ENCODE peak calls at places on chromosomes 1 and 21, in five cellular contexts. I is endothelial cell, R is H9, O is mesothelial cell of epicardium, S is GM12864. Z is an unnamed sample.

GRCh38 chr21:42440187-42440792 is 36.6 kb downstream of the UBASH3A start:
- DNase-seq in O (no peak), I (no peak), R (no peak), S (no peak), Z (no peak)

GRCh38 chr21:42654179-42654912 is 925 bp downstream of the PDE9A start:
- DNase-seq in O (no peak), S (no peak), R (no peak), I (peak), Z (no peak)

GRCh38 chr1:169421309-169421708 is 6.0 kb downstream of the CCDC181 start:
- DNase-seq in S (no peak), R (no peak), I (no peak), O (no peak), Z (no peak)

GRCh38 chr1:30525631-30525979 is 197.8 kb downstream of the MATN1 start:
- DNase-seq in O (peak), R (no peak), I (no peak), S (no peak), Z (no peak)

GRCh38 chr1:83641206-83641658 is 357.7 kb downstream of the TTLL7 start:
- DNase-seq in S (no peak), R (peak), O (no peak), I (no peak), Z (peak)

GRCh38 chr21:40605094-40605493 is 241.9 kb downstream of the DSCAM start:
- DNase-seq in I (no peak), O (no peak), S (no peak), R (no peak), Z (no peak)

GRCh38 chr1:168497376-168497952 is 46.3 kb downstream of the XCL2 start:
- DNase-seq in S (no peak), O (no peak), I (no peak), R (no peak), Z (no peak)

GRCh38 chr1:33586111-33586510 is 113.7 kb downstream of the ZSCAN20 start:
- DNase-seq in S (no peak), O (no peak), I (no peak), R (no peak), Z (no peak)

GRCh38 chr1:188689542-188689941 is 1788.1 kb downstream of the BRINP3 start:
- DNase-seq in I (no peak), S (no peak), R (peak), O (no peak), Z (peak)

DNA sequence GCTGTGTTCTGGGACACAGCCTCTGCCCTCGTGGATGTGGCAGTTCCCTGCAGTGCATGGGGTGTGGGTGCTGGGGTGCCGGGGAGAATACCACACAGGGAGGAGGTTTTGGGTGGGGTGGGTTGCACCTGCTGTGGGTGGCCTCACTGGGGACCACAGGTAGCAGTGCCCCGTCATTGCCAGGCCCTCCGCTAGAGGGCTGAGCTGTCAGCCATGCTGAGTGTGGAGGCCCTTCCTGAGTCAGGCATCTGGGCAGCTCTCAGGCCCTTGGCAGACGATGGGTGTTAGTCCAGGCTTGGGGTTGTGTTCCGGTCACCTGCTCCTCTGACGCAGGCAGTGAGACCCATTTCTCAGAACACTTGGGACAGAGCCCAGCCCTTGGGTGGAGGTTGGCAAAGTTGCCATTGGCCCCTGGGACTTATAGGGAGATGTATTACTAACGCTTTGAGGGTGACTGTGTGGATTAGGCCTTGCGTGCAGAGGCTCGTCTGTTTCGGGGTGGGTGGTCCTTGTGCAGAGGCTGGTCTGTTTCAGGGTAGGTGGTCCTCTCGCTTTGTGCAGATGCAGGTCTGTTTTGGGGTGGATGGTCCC is 23.9 kb downstream of the PCNT start:
- DNase-seq in O (no peak), S (no peak), R (no peak), I (no peak), Z (peak)
- TF ChIP-seq CTCF in O (no peak), S (peak), R (peak), I (no peak), Z (peak)

GRCh38 chr1:180920193-180920592 is 7.5 kb downstream of the KIAA1614 start:
- DNase-seq in R (no peak), O (no peak), I (no peak), S (no peak), Z (no peak)

GRCh38 chr1:180921891-180922636 is 9.4 kb downstream of the KIAA1614 start:
- DNase-seq in I (no peak), S (no peak), O (no peak), R (no peak), Z (no peak)

GRCh38 chr1:180921386-180921785 is 8.7 kb downstream of the KIAA1614 start:
- DNase-seq in R (no peak), O (no peak), I (no peak), S (no peak), Z (no peak)

GRCh38 chr1:180919183-180919700 is 6.5 kb downstream of the KIAA1614 start:
- DNase-seq in R (no peak), I (no peak), O (no peak), S (no peak), Z (no peak)

GRCh38 chr1:180920702-180921101 is 8.0 kb downstream of the KIAA1614 start:
- DNase-seq in O (no peak), S (no peak), R (no peak), I (no peak), Z (no peak)
- TF ChIP-seq CTCF in O (no peak), S (peak), R (peak), I (peak), Z (peak)

GRCh38 chr1:112268408-112268807 is 127.6 kb upstream of the CTTNBP2NL start:
- DNase-seq in S (no peak), R (no peak), O (no peak), I (no peak), Z (no peak)

GRCh38 chr1:112265946-112266345 is 130.1 kb upstream of the CTTNBP2NL start:
- DNase-seq in S (no peak), O (no peak), R (no peak), I (no peak), Z (no peak)

GRCh38 chr1:112264553-112264952 is 131.5 kb upstream of the CTTNBP2NL start:
- DNase-seq in I (no peak), O (no peak), R (no peak), S (no peak), Z (no peak)

GRCh38 chr1:112267929-112268328 is 128.1 kb upstream of the CTTNBP2NL start:
- DNase-seq in O (no peak), I (no peak), S (no peak), R (no peak), Z (no peak)

GRCh38 chr1:112267206-112267605 is 128.8 kb upstream of the CTTNBP2NL start:
- DNase-seq in R (no peak), I (no peak), O (no peak), S (no peak), Z (no peak)
- TF ChIP-seq CTCF in R (no peak), I (no peak), O (no peak), S (no peak), Z (no peak)

DNA sequence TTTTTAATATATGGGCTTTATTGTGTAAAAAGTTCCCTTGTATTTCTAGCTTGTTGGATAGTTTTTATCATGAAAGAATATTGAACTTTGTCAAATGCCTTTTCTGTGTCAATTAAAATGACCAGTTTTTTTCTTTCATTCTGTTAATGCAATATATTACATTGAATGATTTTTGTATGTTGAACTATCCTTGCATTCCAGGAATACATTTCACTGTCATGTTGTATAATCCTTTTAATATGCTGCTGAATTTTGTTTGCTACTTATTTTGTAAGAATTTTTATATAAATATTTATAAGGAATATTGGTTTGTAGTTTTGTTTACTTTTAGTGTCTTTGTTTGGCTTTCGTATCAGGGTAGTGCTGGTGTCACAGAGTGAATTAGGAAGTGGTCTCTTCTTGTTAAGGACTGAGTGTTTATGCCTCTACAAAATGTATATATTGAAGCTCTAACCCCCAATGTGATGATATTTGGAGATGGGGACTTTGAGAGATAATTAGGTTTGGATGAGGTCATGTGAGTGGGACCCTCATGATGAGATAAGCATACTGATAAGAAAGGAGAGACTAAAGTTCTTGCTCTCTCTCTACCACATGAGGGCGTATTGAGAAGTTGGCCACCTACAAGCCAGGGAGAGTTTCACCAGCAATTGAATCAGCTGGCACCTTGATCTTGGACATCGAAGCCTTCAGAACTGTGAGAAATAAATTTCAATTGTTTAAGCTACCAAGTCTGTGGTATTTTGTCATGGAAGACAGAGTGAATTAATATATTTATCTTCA is 12.0 kb upstream of the SLAMF6 start:
- DNase-seq in O (no peak), I (no peak), S (no peak), R (no peak), Z (no peak)
- TF ChIP-seq CTCF in O (no peak), I (no peak), S (no peak), R (peak), Z (no peak)

GRCh38 chr1:31615939-31616338 is 1.6 kb upstream of the HCRTR1 start:
- DNase-seq in R (no peak), I (no peak), S (no peak), O (no peak), Z (no peak)

GRCh38 chr1:31617218-31617916 is at the start of gene HCRTR1:
- DNase-seq in I (no peak), O (no peak), S (no peak), R (peak), Z (no peak)

GRCh38 chr1:31615414-31615813 is 2.1 kb upstream of the HCRTR1 start:
- DNase-seq in S (no peak), I (no peak), O (no peak), R (no peak), Z (no peak)

GRCh38 chr1:31618916-31619846 is 1.7 kb downstream of the HCRTR1 start:
- DNase-seq in R (no peak), I (no peak), S (no peak), O (no peak), Z (no peak)

GRCh38 chr1:31617917-31618746 is 643 bp downstream of the HCRTR1 start:
- DNase-seq in O (peak), I (peak), R (peak), S (no peak), Z (no peak)
- TF ChIP-seq CTCF in O (peak), I (peak), R (peak), S (peak), Z (peak)

GRCh38 chr1:110554871-110555801 is 36.2 kb upstream of the KCNA10 start:
- DNase-seq in O (peak), R (peak), S (no peak), I (peak), Z (no peak)
- TF ChIP-seq CTCF in O (peak), R (peak), S (peak), I (peak), Z (peak)

GRCh38 chr1:216742625-216743024 is 19.4 kb upstream of the ESRRG start:
- DNase-seq in R (no peak), I (no peak), O (no peak), S (no peak), Z (peak)
- TF ChIP-seq CTCF in R (peak), I (peak), O (peak), S (peak), Z (peak)